ENCODE peak calls at places on chromosomes 6 and 20, in five cellular contexts. One of them, this sample, is unnamed.

GRCh38 chr6:38580030-38580429 is 59.7 kb downstream of the BTBD9 start:
- DNase-seq in breast epithelium: no peak
- DNase-seq in uterus: no peak
- DNase-seq in GM23338: no peak
- DNase-seq in AG04449: no peak
- DNase-seq in this sample: no peak

GRCh38 chr6:52649521-52649920 is 21.4 kb upstream of the TMEM14A start:
- DNase-seq in breast epithelium: no peak
- DNase-seq in uterus: no peak
- DNase-seq in GM23338: no peak
- DNase-seq in AG04449: no peak
- DNase-seq in this sample: no peak

GRCh38 chr6:116328528-116328903 is 42.2 kb upstream of the DSE start:
- DNase-seq in breast epithelium: no peak
- DNase-seq in uterus: no peak
- DNase-seq in GM23338: no peak
- DNase-seq in AG04449: no peak
- DNase-seq in this sample: peak; percentile 57

GRCh38 chr6:169263836-169264608 is 10.4 kb upstream of the THBS2 start:
- DNase-seq in breast epithelium: no peak
- DNase-seq in uterus: no peak
- DNase-seq in GM23338: no peak
- DNase-seq in AG04449: no peak
- DNase-seq in this sample: peak; percentile 51

GRCh38 chr6:6803180-6803978 is 214.9 kb downstream of the LY86 start:
- DNase-seq in breast epithelium: peak; percentile 87
- DNase-seq in uterus: no peak
- DNase-seq in GM23338: no peak
- DNase-seq in AG04449: no peak
- DNase-seq in this sample: no peak

GRCh38 chr6:157830354-157831017 is 7.4 kb downstream of the SNX9 start:
- DNase-seq in breast epithelium: no peak
- DNase-seq in uterus: no peak
- DNase-seq in GM23338: no peak
- DNase-seq in AG04449: no peak
- DNase-seq in this sample: no peak

GRCh38 chr6:151322570-151322969 is 68.8 kb downstream of the ZBTB2 start:
- DNase-seq in breast epithelium: no peak
- DNase-seq in uterus: no peak
- DNase-seq in GM23338: no peak
- DNase-seq in AG04449: no peak
- DNase-seq in this sample: no peak

GRCh38 chr20:23622839-23623343 is 14.9 kb downstream of the CST3 start:
- DNase-seq in breast epithelium: peak; percentile 64
- DNase-seq in uterus: peak; percentile 87
- DNase-seq in GM23338: no peak
- DNase-seq in AG04449: peak; percentile 42
- DNase-seq in this sample: peak; percentile 57

GRCh38 chr6:56549014-56549413 is 93.7 kb downstream of the DST start:
- DNase-seq in breast epithelium: no peak
- DNase-seq in uterus: no peak
- DNase-seq in GM23338: peak; percentile 27
- DNase-seq in AG04449: no peak
- DNase-seq in this sample: no peak
- TF ChIP-seq CTCF in breast epithelium: no peak
- TF ChIP-seq CTCF in uterus: peak; percentile 67
- TF ChIP-seq CTCF in GM23338: no peak
- TF ChIP-seq CTCF in AG04449: peak; percentile 11
- TF ChIP-seq CTCF in this sample: peak; percentile 16

GRCh38 chr6:108875161-108875555 is 26.9 kb downstream of the ARMC2 start:
- DNase-seq in breast epithelium: no peak
- DNase-seq in uterus: no peak
- DNase-seq in GM23338: no peak
- DNase-seq in AG04449: no peak
- DNase-seq in this sample: no peak
- H3K4me3 ChIP-seq in breast epithelium: no peak overlapping the region
- H3K4me3 ChIP-seq in uterus: no peak overlapping the region
- H3K4me3 ChIP-seq in GM23338: no peak overlapping the region
- H3K4me3 ChIP-seq in AG04449: no peak overlapping the region
- H3K4me3 ChIP-seq in this sample: no peak overlapping the region

DNA sequence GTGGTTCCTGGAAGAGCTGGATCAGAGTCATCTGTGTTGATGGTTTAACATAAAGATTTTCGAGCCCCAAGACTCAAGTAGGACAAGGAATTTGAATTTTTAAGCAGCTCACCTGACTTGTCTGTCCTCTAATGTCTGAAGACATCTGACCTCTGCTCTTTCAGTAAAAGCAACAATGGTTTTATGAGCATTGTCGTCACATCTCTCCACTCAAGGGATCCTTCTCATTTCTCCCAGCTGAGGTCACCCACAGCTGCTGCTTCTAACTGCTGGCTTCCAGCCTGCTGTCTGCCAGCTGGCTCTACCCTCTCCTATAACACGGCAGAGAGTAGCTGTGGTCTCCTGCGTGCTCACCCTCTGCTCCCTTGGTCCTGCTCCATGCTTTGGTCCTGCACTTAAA is 24.7 kb upstream of the HDAC2 start:
- DNase-seq in breast epithelium: no peak
- DNase-seq in uterus: no peak
- DNase-seq in GM23338: peak; percentile 37
- DNase-seq in AG04449: peak; percentile 90
- DNase-seq in this sample: peak; percentile 92
- TF ChIP-seq CTCF in breast epithelium: no peak
- TF ChIP-seq CTCF in uterus: no peak
- TF ChIP-seq CTCF in GM23338: no peak
- TF ChIP-seq CTCF in AG04449: no peak
- TF ChIP-seq CTCF in this sample: no peak

DNA sequence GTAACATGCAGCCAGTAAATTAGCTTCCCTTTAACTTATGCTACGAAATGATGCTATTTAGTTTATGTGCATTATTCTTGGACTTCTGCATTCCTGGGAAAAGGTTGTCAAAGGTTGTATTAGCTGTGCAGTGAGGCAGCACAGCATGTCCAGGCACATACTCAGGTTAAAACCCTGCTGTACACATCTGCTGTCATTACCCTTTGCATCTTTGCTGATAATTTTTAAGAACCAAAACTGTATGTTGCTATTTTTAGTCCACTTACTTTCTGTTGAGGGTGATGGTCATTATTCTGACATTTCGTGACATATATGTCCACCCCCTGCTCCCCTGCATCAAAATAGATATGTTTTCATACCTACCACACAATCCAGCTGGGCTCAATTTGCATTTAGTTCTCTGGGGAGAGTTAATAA is 142.5 kb upstream of the SPACA1 start:
- DNase-seq in breast epithelium: no peak
- DNase-seq in uterus: no peak
- DNase-seq in GM23338: no peak
- DNase-seq in AG04449: no peak
- DNase-seq in this sample: no peak
- H3K4me3 ChIP-seq in breast epithelium: no peak overlapping the region
- H3K4me3 ChIP-seq in uterus: no peak overlapping the region
- H3K4me3 ChIP-seq in GM23338: no peak overlapping the region
- H3K4me3 ChIP-seq in AG04449: no peak overlapping the region
- H3K4me3 ChIP-seq in this sample: no peak overlapping the region

GRCh38 chr6:27834384-27834783 is 77.8 kb downstream of the OR2B2 start:
- DNase-seq in breast epithelium: no peak
- DNase-seq in uterus: no peak
- DNase-seq in GM23338: no peak
- DNase-seq in AG04449: no peak
- DNase-seq in this sample: no peak
- TF ChIP-seq CTCF in breast epithelium: no peak
- TF ChIP-seq CTCF in uterus: no peak
- TF ChIP-seq CTCF in GM23338: no peak
- TF ChIP-seq CTCF in AG04449: no peak
- TF ChIP-seq CTCF in this sample: no peak

GRCh38 chr6:35453236-35453635 is 1.1 kb downstream of the FANCE start:
- DNase-seq in breast epithelium: no peak
- DNase-seq in uterus: no peak
- DNase-seq in GM23338: no peak
- DNase-seq in AG04449: no peak
- DNase-seq in this sample: no peak
- H3K4me3 ChIP-seq in breast epithelium: peak overlapping the region; percentile 59
- H3K4me3 ChIP-seq in uterus: no peak overlapping the region
- H3K4me3 ChIP-seq in GM23338: peak overlapping the region; percentile 83
- H3K4me3 ChIP-seq in AG04449: peak overlapping the region; percentile 77
- H3K4me3 ChIP-seq in this sample: peak overlapping the region; percentile 4

This sample was measured in AG09309.